ENCODE peak calls at places on chromosome 22, in four cellular contexts. A is GM23338, U is K562, R is HL-60. Q is an unnamed sample.
A peak's percentile ranks its signal among the peaks of the same experiment; 100 is the strongest.

GRCh38 chr22:48675141-48675827 is 1152.4 kb downstream of the BRD1 start:
- DNase-seq in A (no peak), U (no peak), R (no peak), Q (no peak)

GRCh38 chr22:49234459-49234858 is 593.2 kb downstream of the BRD1 start:
- DNase-seq in A (no peak), U (no peak), R (no peak), Q (no peak)

GRCh38 chr22:31579835-31580242 is 82.2 kb downstream of the PISD start:
- DNase-seq in A (no peak), U (no peak), R (no peak), Q (no peak)

GRCh38 chr22:32800158-32800557 is 1.3 kb upstream of the TIMP3 start:
- DNase-seq in A (no peak), U (no peak), R (no peak), Q (no peak)

GRCh38 chr22:48351376-48352085 is 1476.1 kb downstream of the BRD1 start:
- DNase-seq in A (no peak), U (no peak), R (no peak), Q (no peak)

GRCh38 chr22:30948930-30949342 is 19.6 kb downstream of the MORC2 start:
- DNase-seq in A (peak; percentile 19), U (no peak), R (no peak), Q (no peak)

GRCh38 chr22:32527756-32528155 is 53.1 kb downstream of the FBXO7 start:
- DNase-seq in A (no peak), U (peak; percentile 18), R (no peak), Q (no peak)

GRCh38 chr22:43110927-43111623 is 525 bp downstream of the BIK start:
- DNase-seq in A (peak; percentile 64), U (peak; percentile 15), R (peak; percentile 52), Q (no peak)

GRCh38 chr22:20526628-20527355 is 19.4 kb downstream of the MED15 start:
- DNase-seq in A (no peak), U (peak; percentile 60), R (no peak), Q (peak; percentile 42)

GRCh38 chr22:26524870-26525269 is 12.6 kb upstream of the TFIP11 start:
- DNase-seq in A (no peak), U (no peak), R (no peak), Q (no peak)

GRCh38 chr22:46833228-46833627 is 70.8 kb downstream of the TBC1D22A start:
- DNase-seq in A (peak; percentile 88), U (no peak), R (no peak), Q (peak; percentile 22)

GRCh38 chr22:40853961-40854360 is 2.5 kb downstream of the ST13 start:
- DNase-seq in A (no peak), U (no peak), R (no peak), Q (no peak)

DNA sequence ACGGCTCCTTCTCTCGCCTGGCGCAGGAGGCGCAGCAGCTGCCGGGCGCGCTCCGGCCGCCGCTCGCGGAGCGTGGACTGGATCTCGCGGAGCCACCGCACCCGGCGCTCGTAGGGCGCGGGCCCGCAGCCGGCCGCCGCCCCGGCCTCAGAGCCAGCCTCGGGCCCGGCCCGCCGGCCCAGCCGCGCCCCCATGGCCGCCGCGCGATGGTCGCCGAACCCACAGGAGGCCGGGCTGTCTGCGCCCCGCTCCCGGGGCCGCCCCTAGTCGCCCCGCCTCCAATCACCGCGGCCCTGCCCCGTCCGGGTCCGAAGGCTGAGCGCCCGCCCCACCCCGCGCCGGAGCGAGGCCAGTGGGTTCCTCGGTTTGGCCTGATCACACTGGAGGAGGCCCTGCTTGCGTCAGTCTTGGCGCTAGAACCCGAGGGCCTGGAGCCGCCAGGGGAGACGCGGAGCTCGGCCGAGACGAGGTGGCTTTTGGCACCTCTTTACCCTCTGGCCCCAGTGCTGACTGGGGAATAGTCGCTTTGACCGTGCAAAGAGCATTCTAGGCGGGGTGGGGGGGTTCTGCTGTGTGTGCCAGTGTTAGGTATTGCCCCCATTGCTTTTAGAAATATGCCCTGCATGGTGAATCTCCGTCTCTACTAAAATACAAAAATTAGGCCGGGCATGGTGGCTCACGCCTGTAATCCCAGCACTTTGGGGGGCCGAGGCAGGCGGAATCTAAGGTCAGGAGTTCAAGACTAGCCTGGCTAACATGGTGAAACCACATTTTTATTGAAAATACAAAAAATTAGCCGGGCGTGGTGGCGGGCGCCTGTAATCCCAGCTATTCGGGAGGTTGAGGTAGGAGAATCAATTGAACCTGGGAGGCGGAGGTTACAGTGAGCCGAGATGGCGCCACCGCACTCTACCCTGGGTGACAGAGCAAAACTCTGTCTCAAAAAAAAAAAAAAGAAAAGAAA is at the start of gene LRRC75B:
- DNase-seq in A (peak; percentile 92), U (peak; percentile 82), R (peak; percentile 67), Q (peak; percentile 82)
- TF ChIP-seq REST in A (no peak), U (no peak), R (no peak), Q (no peak)

GRCh38 chr22:27895600-27895999 is 23.5 kb downstream of the PITPNB start:
- DNase-seq in A (no peak), U (no peak), R (no peak), Q (no peak)
- TF ChIP-seq REST in A (no peak), U (no peak), R (no peak), Q (no peak)

GRCh38 chr22:50306753-50307749 is at the start of gene PLXNB2:
- DNase-seq in A (peak; percentile 83), U (peak; percentile 80), R (peak; percentile 85), Q (peak; percentile 40)
- TF ChIP-seq REST in A (no peak), U (no peak), R (no peak), Q (no peak)

DNA sequence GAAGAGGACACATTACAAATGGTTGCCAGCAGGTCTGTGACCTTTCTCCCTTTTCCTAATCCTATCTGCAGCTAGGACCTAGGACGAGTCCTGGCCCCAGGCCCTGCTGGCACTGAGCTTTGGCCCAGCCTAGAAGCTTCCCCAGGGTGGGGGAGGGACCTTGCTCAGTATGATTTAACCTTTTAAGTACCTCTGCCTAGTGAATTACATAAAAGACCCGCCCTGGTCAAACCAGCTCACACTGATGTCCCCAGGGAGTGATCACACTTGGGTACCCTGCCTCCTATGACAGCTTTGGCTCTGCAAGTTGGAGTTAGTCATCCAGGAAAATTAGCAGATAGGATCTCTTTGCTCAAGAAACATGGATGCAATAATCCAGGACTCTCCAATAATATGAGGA is 21.9 kb downstream of the ASCC2 start:
- DNase-seq in A (no peak), U (no peak), R (no peak), Q (no peak)
- TF ChIP-seq REST in A (no peak), U (no peak), R (no peak), Q (no peak)

DNA sequence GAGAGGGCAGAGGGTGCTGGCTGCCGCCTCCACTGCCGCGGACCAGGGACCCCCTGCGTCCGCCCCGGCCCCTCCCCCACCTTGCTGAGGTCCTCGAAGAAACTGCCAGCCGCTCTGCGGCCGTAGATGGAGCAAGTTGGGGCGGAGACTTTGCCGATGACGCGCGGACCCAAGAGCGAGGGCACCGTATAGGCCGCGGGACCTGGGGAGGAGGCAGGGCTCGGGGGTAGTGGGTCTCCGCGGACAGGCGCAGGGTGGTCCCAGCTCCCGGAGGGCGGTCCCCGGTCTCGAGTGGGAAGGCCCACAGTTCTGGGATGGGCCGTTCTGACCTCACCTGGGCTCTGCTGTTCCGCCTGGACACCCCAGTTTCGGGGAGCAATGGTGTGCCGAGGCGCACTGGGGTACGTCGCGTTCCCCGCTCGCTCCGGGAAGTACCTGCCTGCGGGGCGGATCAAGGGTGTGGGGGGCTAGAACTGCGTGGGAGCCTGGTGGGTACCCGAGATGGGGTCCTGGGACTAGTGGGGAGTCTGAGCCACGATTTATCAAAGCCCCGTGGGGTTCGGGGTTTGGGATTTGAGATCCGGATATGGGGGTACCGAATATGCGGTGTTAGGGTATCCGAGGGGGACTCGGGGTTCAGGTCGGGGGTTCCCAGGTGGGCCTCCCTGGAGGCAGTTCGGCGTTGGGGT is 1.2 kb upstream of the TYMP start:
- DNase-seq in A (peak; percentile 91), U (no peak), R (peak; percentile 86), Q (peak; percentile 91)
- TF ChIP-seq REST in A (no peak), U (no peak), R (no peak), Q (no peak)

DNA sequence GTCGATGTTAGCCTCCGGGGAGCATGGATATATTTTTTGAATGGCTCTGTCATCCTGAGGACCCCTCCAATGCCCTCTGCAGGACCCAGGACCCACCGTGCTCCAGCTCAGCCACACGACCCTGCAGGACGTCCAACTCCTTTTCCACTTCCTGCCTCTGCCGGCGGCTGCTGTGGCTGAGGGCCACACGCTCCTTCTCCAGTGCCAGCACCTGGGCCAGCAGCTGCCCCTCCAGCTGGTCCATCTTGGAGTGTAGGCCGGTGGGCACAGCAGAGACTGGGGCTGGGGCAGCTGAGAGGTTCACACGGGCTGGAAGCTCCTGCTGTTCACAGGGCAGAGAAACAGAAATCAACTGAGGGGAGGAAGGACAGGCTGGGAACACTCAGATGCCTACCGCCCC is 15.6 kb downstream of the NPTXR start:
- DNase-seq in A (no peak), U (no peak), R (no peak), Q (no peak)
- TF ChIP-seq REST in A (no peak), U (no peak), R (peak; percentile 25), Q (no peak)

GRCh38 chr22:45268167-45268957 is 16.4 kb upstream of the UPK3A start:
- DNase-seq in A (peak; percentile 95), U (peak; percentile 34), R (no peak), Q (peak; percentile 14)
- TF ChIP-seq REST in A (no peak), U (no peak), R (no peak), Q (no peak)

GRCh38 chr22:36819112-36819511 is 2.3 kb upstream of the PVALB start:
- DNase-seq in A (peak; percentile 54), U (no peak), R (no peak), Q (no peak)
- TF ChIP-seq REST in A (no peak), U (no peak), R (no peak), Q (no peak)

GRCh38 chr22:39007177-39007576 is 6.9 kb upstream of the APOBEC3C start:
- DNase-seq in A (no peak), U (no peak), R (no peak), Q (no peak)

GRCh38 chr22:39013923-39014722 is at the start of gene APOBEC3C:
- DNase-seq in A (peak; percentile 70), U (peak; percentile 77), R (peak; percentile 50), Q (peak; percentile 58)

GRCh38 chr22:39012525-39013516 is 1.2 kb upstream of the APOBEC3C start:
- DNase-seq in A (no peak), U (peak; percentile 53), R (no peak), Q (no peak)

GRCh38 chr22:39016592-39016991 is 2.5 kb downstream of the APOBEC3C start:
- DNase-seq in A (no peak), U (no peak), R (no peak), Q (no peak)

GRCh38 chr22:39010946-39011625 is 3.0 kb upstream of the APOBEC3C start:
- DNase-seq in A (no peak), U (peak; percentile 18), R (no peak), Q (no peak)
- TF ChIP-seq REST in A (no peak), U (no peak), R (no peak), Q (no peak)

DNA sequence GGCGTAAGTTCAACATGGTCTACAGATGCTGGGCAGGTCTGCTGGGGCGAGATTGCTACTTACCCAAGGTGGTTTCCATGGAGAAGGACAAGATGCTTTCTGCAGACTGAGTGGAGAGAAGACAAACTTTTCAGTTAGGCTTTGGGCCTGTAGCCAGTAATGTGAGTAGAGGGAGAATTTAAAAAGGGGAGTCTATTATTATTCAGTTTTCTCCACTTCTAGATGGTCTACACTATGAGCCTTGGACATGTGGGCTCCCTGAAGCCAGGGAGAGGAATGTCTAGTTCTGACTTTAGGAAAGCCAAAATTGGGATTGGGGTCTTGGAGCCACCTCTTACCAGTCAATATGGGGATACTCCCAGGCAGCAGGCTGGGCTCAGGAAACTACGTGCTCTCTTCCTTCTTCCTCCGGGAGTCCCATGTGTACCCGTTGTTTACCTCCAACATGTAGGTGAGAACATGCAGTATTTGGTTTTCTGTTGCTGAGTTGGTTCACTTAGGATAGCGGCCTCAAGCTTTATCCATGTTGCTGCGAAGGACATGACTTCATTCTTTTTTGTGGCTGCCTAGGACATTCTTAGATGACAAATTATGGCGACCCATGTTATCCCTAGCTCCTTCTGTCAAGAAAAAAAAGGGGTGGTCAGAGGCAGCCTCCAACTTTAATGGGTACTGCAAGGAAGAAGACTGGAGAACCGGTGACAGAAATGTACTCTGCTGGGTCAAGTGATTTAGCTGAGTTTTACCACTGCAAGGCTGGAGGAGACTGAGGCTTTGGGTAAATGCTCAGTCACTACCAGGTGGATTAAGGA is 14.7 kb upstream of the ZNF280A start:
- DNase-seq in A (no peak), U (no peak), R (no peak), Q (no peak)
- TF ChIP-seq REST in A (no peak), U (no peak), R (no peak), Q (no peak)

Q was measured in A549.